ENCODE peak calls at places on chromosomes 16 and 17, in six cellular contexts. D is stomach, M is heart left ventricle, B is Peyer's patch, W is IMR-90, T is A549. A is an unnamed sample.

GRCh38 chr16:53082509-53082908 is 27.7 kb downstream of the CHD9 start:
- DNase-seq in D (no peak), W (no peak), M (no peak), B (no peak), T (no peak), A (no peak)

GRCh38 chr17:78839173-78839761 is 1.3 kb downstream of the USP36 start:
- DNase-seq in M (no peak), D (no peak), B (no peak), T (peak; percentile 46), W (peak; percentile 86), A (no peak)

GRCh38 chr17:65430209-65430833 is 131.1 kb downstream of the AXIN2 start:
- DNase-seq in D (no peak), T (no peak), B (no peak), M (no peak), W (no peak), A (no peak)

GRCh38 chr17:45718791-45719190 is 65.3 kb upstream of the CRHR1 start:
- DNase-seq in T (no peak), B (no peak), M (no peak), W (no peak), D (no peak), A (no peak)

GRCh38 chr17:71203953-71204352 is 916.9 kb upstream of the SOX9 start:
- DNase-seq in W (peak; percentile 33), T (no peak), M (no peak), B (no peak), D (no peak), A (no peak)

GRCh38 chr17:40629850-40630249 is 17.8 kb downstream of the SMARCE1 start:
- DNase-seq in T (no peak), B (no peak), D (no peak), W (no peak), M (no peak), A (no peak)

GRCh38 chr17:44334315-44335181 is 9.9 kb upstream of the SLC25A39 start:
- DNase-seq in B (no peak), T (no peak), D (no peak), W (peak; percentile 15), M (no peak), A (no peak)

GRCh38 chr16:23514381-23515152 is 4.3 kb upstream of the GGA2 start:
- DNase-seq in M (no peak), T (no peak), D (no peak), W (no peak), B (no peak), A (no peak)

GRCh38 chr17:2723997-2724782 is 12.6 kb upstream of the CLUH start:
- DNase-seq in T (no peak), D (no peak), M (no peak), W (no peak), B (no peak), A (no peak)

GRCh38 chr17:50944054-50944901 is 78.1 kb upstream of the TOB1 start:
- DNase-seq in T (peak; percentile 94), W (peak; percentile 19), M (peak; percentile 90), D (peak; percentile 97), B (peak; percentile 72), A (peak; percentile 89)

GRCh38 chr17:57195790-57196460 is 60.4 kb upstream of the MSI2 start:
- DNase-seq in M (no peak), W (no peak), D (no peak), B (no peak), T (no peak), A (no peak)

GRCh38 chr16:86107190-86107589 is 208.2 kb downstream of the IRF8 start:
- DNase-seq in W (no peak), M (no peak), D (no peak), T (no peak), B (no peak), A (no peak)

GRCh38 chr16:76293980-76294690 is 16.9 kb downstream of the CNTNAP4 start:
- DNase-seq in B (no peak), W (no peak), M (no peak), D (no peak), T (no peak), A (no peak)

GRCh38 chr17:2649191-2649590 is 55.7 kb downstream of the PAFAH1B1 start:
- DNase-seq in D (no peak), B (no peak), T (no peak), M (no peak), W (no peak), A (no peak)

GRCh38 chr17:76243826-76244679 is 3.8 kb upstream of the RNF157 start:
- DNase-seq in B (no peak), T (no peak), W (no peak), M (no peak), D (no peak), A (no peak)

GRCh38 chr17:35768796-35769195 is 8.1 kb downstream of the C17orf50 start:
- DNase-seq in D (no peak), M (no peak), B (no peak), W (no peak), T (no peak), A (no peak)

GRCh38 chr16:85227262-85227923 is 115.1 kb upstream of the CIBAR2 start:
- DNase-seq in T (no peak), B (no peak), M (no peak), D (no peak), W (no peak), A (no peak)

DNA sequence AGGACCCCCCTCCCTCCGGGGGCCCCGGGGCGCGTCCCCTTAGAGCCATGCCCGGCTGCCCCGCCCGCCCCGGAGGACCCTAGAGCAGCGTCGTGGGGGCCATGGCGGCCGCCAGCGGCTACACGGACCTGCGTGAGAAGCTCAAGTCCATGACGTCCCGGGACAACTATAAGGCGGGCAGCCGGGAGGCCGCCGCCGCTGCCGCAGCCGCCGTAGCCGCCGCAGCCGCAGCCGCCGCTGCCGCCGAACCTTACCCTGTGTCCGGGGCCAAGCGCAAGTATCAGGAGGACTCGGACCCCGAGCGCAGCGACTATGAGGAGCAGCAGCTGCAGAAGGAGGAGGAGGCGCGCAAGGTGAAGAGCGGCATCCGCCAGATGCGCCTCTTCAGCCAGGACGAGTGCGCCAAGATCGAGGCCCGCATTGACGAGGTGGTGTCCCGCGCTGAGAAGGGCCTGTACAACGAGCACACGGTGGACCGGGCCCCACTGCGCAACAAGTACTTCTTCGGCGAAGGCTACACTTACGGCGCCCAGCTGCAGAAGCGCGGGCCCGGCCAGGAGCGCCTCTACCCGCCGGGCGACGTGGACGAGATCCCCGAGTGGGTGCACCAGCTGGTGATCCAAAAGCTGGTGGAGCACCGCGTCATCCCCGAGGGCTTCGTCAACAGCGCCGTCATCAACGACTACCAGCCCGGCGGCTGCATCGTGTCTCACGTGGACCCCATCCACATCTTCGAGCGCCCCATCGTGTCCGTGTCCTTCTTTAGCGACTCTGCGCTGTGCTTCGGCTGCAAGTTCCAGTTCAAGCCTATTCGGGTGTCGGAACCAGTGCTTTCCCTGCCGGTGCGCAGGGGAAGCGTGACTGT is 747 bp downstream of the ALKBH5 start:
- DNase-seq in T (no peak), M (peak; percentile 43), W (peak; percentile 55), D (peak; percentile 56), B (peak; percentile 60), A (peak; percentile 82)
- TF ChIP-seq POLR2A in T (peak; percentile 5), M (no peak), W (peak; percentile 54), D (no peak), B (no peak), A (no peak)

DNA sequence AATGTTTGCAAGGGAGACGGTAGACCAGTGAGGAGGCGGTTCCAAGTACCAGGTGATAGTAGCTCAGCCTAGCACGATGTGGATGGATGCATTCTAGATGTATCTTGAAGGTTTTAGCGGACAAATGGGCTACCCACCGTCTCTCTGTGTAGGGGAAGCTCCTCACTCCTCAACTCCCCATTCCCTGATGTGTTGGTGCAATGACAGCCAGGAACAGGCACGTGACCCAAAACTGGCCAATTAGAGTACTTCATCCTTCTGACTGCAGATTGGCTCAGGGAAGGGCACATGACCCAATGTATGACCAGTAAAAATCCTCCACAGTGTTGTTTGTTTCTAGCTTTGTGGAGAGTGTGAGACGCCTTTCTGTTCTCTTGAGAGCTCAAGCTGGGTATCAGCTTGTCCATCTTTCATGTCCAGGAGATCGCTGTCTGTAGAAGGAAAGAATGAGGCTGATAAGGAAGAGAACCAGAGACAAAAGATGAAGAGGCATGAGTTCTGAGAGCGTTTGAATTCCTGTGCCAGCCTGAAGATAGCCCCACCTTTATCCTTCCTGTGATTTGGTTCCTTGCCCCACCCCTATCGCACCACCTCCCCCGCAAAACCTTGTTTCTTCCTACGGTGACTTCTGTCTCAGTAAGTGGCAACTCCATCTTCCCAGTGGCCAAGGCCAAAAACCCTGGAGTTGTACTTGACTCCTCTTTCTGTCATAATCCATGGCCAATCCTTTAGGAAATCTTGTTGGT is 2.3 kb upstream of the BORCS6 start:
- DNase-seq in M (peak; percentile 91), B (peak; percentile 73), D (peak; percentile 78), W (peak; percentile 85), T (peak; percentile 97), A (peak; percentile 82)
- TF ChIP-seq POLR2A in M (peak; percentile 89), B (peak; percentile 54), D (no peak), W (peak; percentile 41), T (peak; percentile 28), A (peak; percentile 82)

GRCh38 chr16:66299349-66299748 is 67.1 kb upstream of the CDH5 start:
- DNase-seq in W (no peak), M (no peak), D (no peak), B (no peak), T (no peak), A (no peak)
- TF ChIP-seq POLR2A in W (no peak), M (no peak), D (no peak), B (no peak), T (no peak), A (no peak)

GRCh38 chr17:48241131-48241591 is 133.6 kb downstream of the SNX11 start:
- DNase-seq in B (no peak), W (peak; percentile 42), D (no peak), T (peak; percentile 74), M (peak; percentile 32), A (no peak)
- TF ChIP-seq POLR2A in B (no peak), W (no peak), D (no peak), T (no peak), M (no peak), A (no peak)

GRCh38 chr17:74202879-74203432 is 522 bp upstream of the RPL38 start:
- DNase-seq in M (no peak), B (no peak), W (no peak), T (no peak), D (no peak), A (no peak)

GRCh38 chr17:74206332-74206818 is 2.9 kb downstream of the RPL38 start:
- DNase-seq in W (no peak), B (no peak), M (no peak), T (no peak), D (no peak), A (no peak)

GRCh38 chr17:74203439-74204240 is at the start of gene RPL38:
- DNase-seq in M (peak; percentile 96), T (peak; percentile 95), D (peak; percentile 97), B (peak; percentile 97), W (peak; percentile 98), A (peak; percentile 98)

GRCh38 chr17:74204474-74204873 is 996 bp downstream of the RPL38 start:
- DNase-seq in B (no peak), W (no peak), T (no peak), D (no peak), M (no peak), A (peak; percentile 29)

GRCh38 chr17:74205274-74205673 is 1.8 kb downstream of the RPL38 start:
- DNase-seq in M (no peak), B (no peak), W (no peak), D (no peak), T (no peak), A (no peak)
- TF ChIP-seq POLR2A in M (no peak), B (no peak), W (no peak), D (no peak), T (no peak), A (no peak)

DNA sequence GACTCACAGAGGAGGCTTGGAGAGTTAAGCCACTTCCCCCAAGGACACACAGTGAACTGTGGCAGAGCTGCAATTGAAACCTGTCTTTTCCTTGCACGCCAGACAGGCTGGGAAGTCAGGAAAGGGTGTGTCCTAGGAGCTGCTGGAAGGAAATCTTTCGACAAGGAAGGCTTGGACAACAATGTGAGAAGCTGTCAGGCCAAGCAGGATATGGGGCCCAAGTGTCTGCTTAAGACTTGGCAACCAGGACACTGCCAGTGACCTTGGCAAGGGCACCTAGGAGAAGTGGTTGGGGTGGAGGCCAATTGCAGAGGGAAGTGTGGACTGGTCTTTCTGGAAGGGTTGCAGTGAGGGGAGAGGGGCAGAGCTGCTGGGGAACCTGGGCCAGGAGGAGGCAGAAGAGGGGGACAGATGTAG is 2.1 kb upstream of the CAMKK1 start:
- DNase-seq in D (peak; percentile 68), M (peak; percentile 62), T (no peak), W (peak; percentile 47), B (no peak), A (no peak)
- TF ChIP-seq POLR2A in D (no peak), M (no peak), T (no peak), W (no peak), B (no peak), A (no peak)

A was measured in erythroblast.